ENCODE peak calls at places on chromosomes 2 and 18, in six cellular contexts. One of them, this sample, is unnamed.

GRCh38 chr2:39688181-39688580 is 22.5 kb downstream of the TMEM178A start:
- DNase-seq in neuronal stem cell: no peak
- DNase-seq in mesenchymal stem cell: no peak
- DNase-seq in H1: no peak
- DNase-seq in IMR-90: no peak
- DNase-seq in trophoblast cell: no peak
- DNase-seq in this sample: peak

GRCh38 chr2:61688369-61689334 is 150.5 kb upstream of the XPO1 start:
- DNase-seq in neuronal stem cell: no peak
- DNase-seq in H1: no peak
- DNase-seq in mesenchymal stem cell: no peak
- DNase-seq in trophoblast cell: no peak
- DNase-seq in IMR-90: no peak
- DNase-seq in this sample: no peak

GRCh38 chr18:31429623-31430022 is 17.9 kb upstream of the DSG3 start:
- DNase-seq in mesenchymal stem cell: no peak
- DNase-seq in H1: no peak
- DNase-seq in trophoblast cell: no peak
- DNase-seq in IMR-90: no peak
- DNase-seq in neuronal stem cell: no peak
- DNase-seq in this sample: peak

GRCh38 chr2:196337618-196337953 is 166.2 kb upstream of the STK17B start:
- DNase-seq in IMR-90: no peak
- DNase-seq in mesenchymal stem cell: no peak
- DNase-seq in neuronal stem cell: no peak
- DNase-seq in H1: no peak
- DNase-seq in trophoblast cell: no peak
- DNase-seq in this sample: peak

GRCh38 chr2:235940330-235940729 is 227.9 kb downstream of the GBX2 start:
- DNase-seq in trophoblast cell: peak
- DNase-seq in IMR-90: peak
- DNase-seq in neuronal stem cell: no peak
- DNase-seq in mesenchymal stem cell: peak
- DNase-seq in H1: no peak
- DNase-seq in this sample: peak

GRCh38 chr18:33839452-33840225 is 261.6 kb downstream of the ASXL3 start:
- DNase-seq in mesenchymal stem cell: peak
- DNase-seq in trophoblast cell: no peak
- DNase-seq in IMR-90: peak
- DNase-seq in H1: no peak
- DNase-seq in neuronal stem cell: peak
- DNase-seq in this sample: peak

GRCh38 chr2:159116922-159117321 is 148.5 kb downstream of the TANC1 start:
- DNase-seq in neuronal stem cell: no peak
- DNase-seq in IMR-90: no peak
- DNase-seq in H1: no peak
- DNase-seq in trophoblast cell: no peak
- DNase-seq in mesenchymal stem cell: no peak
- DNase-seq in this sample: no peak

GRCh38 chr2:7118606-7119503 is 201.6 kb downstream of the RNF144A start:
- DNase-seq in trophoblast cell: no peak
- DNase-seq in neuronal stem cell: peak
- DNase-seq in H1: no peak
- DNase-seq in IMR-90: peak
- DNase-seq in mesenchymal stem cell: peak
- DNase-seq in this sample: peak

GRCh38 chr18:35055726-35056125 is 14.5 kb downstream of the MAPRE2 start:
- DNase-seq in IMR-90: no peak
- DNase-seq in neuronal stem cell: no peak
- DNase-seq in H1: no peak
- DNase-seq in trophoblast cell: no peak
- DNase-seq in mesenchymal stem cell: no peak
- DNase-seq in this sample: no peak

GRCh38 chr18:74590606-74591005 is 7.1 kb upstream of the ZNF407 start:
- DNase-seq in mesenchymal stem cell: no peak
- DNase-seq in trophoblast cell: no peak
- DNase-seq in neuronal stem cell: no peak
- DNase-seq in H1: no peak
- DNase-seq in IMR-90: no peak
- DNase-seq in this sample: no peak

GRCh38 chr2:126786765-126787164 is 111.9 kb upstream of the TEX51 start:
- DNase-seq in neuronal stem cell: no peak
- DNase-seq in trophoblast cell: no peak
- DNase-seq in IMR-90: no peak
- DNase-seq in mesenchymal stem cell: no peak
- DNase-seq in H1: no peak
- DNase-seq in this sample: no peak

GRCh38 chr2:205610437-205610836 is 71.9 kb upstream of the NRP2 start:
- DNase-seq in H1: no peak
- DNase-seq in neuronal stem cell: no peak
- DNase-seq in IMR-90: peak
- DNase-seq in mesenchymal stem cell: no peak
- DNase-seq in trophoblast cell: no peak
- DNase-seq in this sample: no peak

GRCh38 chr2:145168091-145168490 is 648.2 kb upstream of the ZEB2 start:
- DNase-seq in trophoblast cell: no peak
- DNase-seq in neuronal stem cell: no peak
- DNase-seq in IMR-90: no peak
- DNase-seq in mesenchymal stem cell: no peak
- DNase-seq in H1: no peak
- DNase-seq in this sample: no peak

GRCh38 chr18:51621103-51621969 is 423.9 kb upstream of the MEX3C start:
- DNase-seq in H1: peak
- DNase-seq in mesenchymal stem cell: peak
- DNase-seq in trophoblast cell: no peak
- DNase-seq in IMR-90: no peak
- DNase-seq in neuronal stem cell: peak
- DNase-seq in this sample: peak

GRCh38 chr2:191635333-191636234 is 42.4 kb upstream of the NABP1 start:
- DNase-seq in neuronal stem cell: no peak
- DNase-seq in mesenchymal stem cell: peak
- DNase-seq in H1: no peak
- DNase-seq in IMR-90: peak
- DNase-seq in trophoblast cell: peak
- DNase-seq in this sample: peak

GRCh38 chr2:241636983-241637232 is at the start of gene THAP4:
- DNase-seq in IMR-90: no peak
- DNase-seq in mesenchymal stem cell: no peak
- DNase-seq in neuronal stem cell: no peak
- DNase-seq in H1: no peak
- DNase-seq in trophoblast cell: peak
- DNase-seq in this sample: no peak

GRCh38 chr18:323253-323622 is 55.4 kb upstream of the THOC1 start:
- DNase-seq in IMR-90: peak
- DNase-seq in trophoblast cell: peak
- DNase-seq in H1: no peak
- DNase-seq in neuronal stem cell: no peak
- DNase-seq in mesenchymal stem cell: peak
- DNase-seq in this sample: no peak

GRCh38 chr2:159612255-159612901 is 4.0 kb downstream of the BAZ2B start:
- DNase-seq in mesenchymal stem cell: peak
- DNase-seq in IMR-90: peak
- DNase-seq in H1: no peak
- DNase-seq in neuronal stem cell: peak
- DNase-seq in trophoblast cell: no peak
- DNase-seq in this sample: peak

GRCh38 chr2:64697286-64698023 is 43.7 kb upstream of the SERTAD2 start:
- DNase-seq in trophoblast cell: no peak
- DNase-seq in mesenchymal stem cell: peak
- DNase-seq in neuronal stem cell: no peak
- DNase-seq in IMR-90: peak
- DNase-seq in H1: no peak
- DNase-seq in this sample: no peak

GRCh38 chr2:231931481-231931915 is 5.3 kb upstream of the NPPC start:
- DNase-seq in IMR-90: no peak
- DNase-seq in trophoblast cell: no peak
- DNase-seq in H1: no peak
- DNase-seq in mesenchymal stem cell: no peak
- DNase-seq in neuronal stem cell: no peak
- DNase-seq in this sample: no peak

GRCh38 chr18:9860682-9861081 is 25.1 kb upstream of the TXNDC2 start:
- DNase-seq in neuronal stem cell: no peak
- DNase-seq in mesenchymal stem cell: no peak
- DNase-seq in H1: no peak
- DNase-seq in trophoblast cell: no peak
- DNase-seq in IMR-90: no peak
- DNase-seq in this sample: no peak

GRCh38 chr18:9862686-9863085 is 23.1 kb upstream of the TXNDC2 start:
- DNase-seq in mesenchymal stem cell: no peak
- DNase-seq in H1: no peak
- DNase-seq in neuronal stem cell: no peak
- DNase-seq in IMR-90: no peak
- DNase-seq in trophoblast cell: no peak
- DNase-seq in this sample: no peak

GRCh38 chr18:9861933-9862332 is 23.8 kb upstream of the TXNDC2 start:
- DNase-seq in trophoblast cell: no peak
- DNase-seq in neuronal stem cell: no peak
- DNase-seq in mesenchymal stem cell: no peak
- DNase-seq in H1: no peak
- DNase-seq in IMR-90: no peak
- DNase-seq in this sample: no peak

GRCh38 chr18:9859232-9859631 is 26.5 kb upstream of the TXNDC2 start:
- DNase-seq in H1: no peak
- DNase-seq in mesenchymal stem cell: no peak
- DNase-seq in trophoblast cell: no peak
- DNase-seq in IMR-90: no peak
- DNase-seq in neuronal stem cell: no peak
- DNase-seq in this sample: no peak

DNA sequence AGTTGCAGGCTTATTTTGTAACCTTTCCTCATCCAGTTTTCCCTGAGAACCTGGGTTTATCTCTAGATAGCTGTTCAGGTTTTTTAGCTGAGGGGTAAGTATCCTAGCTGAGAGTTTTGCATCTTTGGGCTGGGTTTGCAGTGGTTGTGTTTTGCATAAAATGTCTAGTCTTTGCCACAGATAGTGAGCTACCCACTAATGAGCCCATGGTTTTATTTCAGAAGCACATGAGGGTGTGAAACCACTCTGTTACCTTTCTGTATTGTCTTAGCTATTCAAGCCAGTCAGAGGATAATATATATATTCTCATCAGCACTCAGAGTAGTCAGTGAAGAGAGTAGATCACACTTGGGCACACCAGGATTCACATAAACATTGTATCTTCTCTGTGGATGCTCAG is 24.6 kb upstream of the TXNDC2 start:
- DNase-seq in IMR-90: no peak
- DNase-seq in trophoblast cell: no peak
- DNase-seq in H1: no peak
- DNase-seq in mesenchymal stem cell: no peak
- DNase-seq in neuronal stem cell: no peak
- DNase-seq in this sample: no peak
- H3K4me3 ChIP-seq in IMR-90: no peak
- H3K4me3 ChIP-seq in trophoblast cell: no peak
- H3K4me3 ChIP-seq in H1: no peak
- H3K4me3 ChIP-seq in mesenchymal stem cell: no peak
- H3K4me3 ChIP-seq in neuronal stem cell: no peak
- H3K4me3 ChIP-seq in this sample: no peak

GRCh38 chr2:177533253-177533652 is 140.7 kb downstream of the AGPS start:
- DNase-seq in trophoblast cell: no peak
- DNase-seq in mesenchymal stem cell: no peak
- DNase-seq in H1: no peak
- DNase-seq in IMR-90: no peak
- DNase-seq in neuronal stem cell: no peak
- DNase-seq in this sample: peak
- H2BK5ac ChIP-seq in trophoblast cell: no peak
- H2BK5ac ChIP-seq in mesenchymal stem cell: no peak
- H2BK5ac ChIP-seq in H1: no peak
- H2BK5ac ChIP-seq in IMR-90: no peak
- H2BK5ac ChIP-seq in neuronal stem cell: no peak
- H2BK5ac ChIP-seq in this sample: no peak

DNA sequence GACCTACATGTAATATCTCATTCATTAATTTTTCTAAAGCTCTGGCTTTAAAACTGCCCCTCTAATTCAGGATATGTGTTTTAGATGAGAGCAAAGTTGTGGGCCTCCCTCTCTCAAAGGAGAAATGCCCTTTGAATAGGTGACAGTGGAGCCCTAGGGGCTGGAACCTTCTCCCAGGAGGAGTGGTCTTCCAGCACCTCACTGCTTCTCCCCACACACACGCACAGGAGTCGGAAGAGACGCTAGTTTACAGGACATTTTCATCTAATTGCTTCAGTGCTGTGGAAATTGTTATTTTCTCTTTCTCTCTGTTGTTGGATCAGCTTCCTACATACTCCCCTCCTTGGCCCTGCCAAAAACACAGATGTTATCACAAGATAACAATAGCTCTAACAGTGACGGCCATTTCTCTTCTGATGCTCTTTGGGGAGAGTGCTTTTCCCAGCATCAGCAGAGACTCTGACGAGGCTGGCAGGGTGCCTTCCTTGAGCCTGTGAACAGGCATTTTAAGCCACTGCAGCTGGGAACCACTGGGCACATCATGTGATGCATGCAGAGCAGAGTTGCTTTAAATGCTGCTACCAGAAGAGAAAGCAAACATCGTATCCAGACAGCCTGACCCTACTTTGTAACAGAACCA is 209.4 kb upstream of the SP5 start:
- DNase-seq in mesenchymal stem cell: no peak
- DNase-seq in IMR-90: no peak
- DNase-seq in trophoblast cell: no peak
- DNase-seq in neuronal stem cell: no peak
- DNase-seq in H1: no peak
- DNase-seq in this sample: peak
- H3K4me3 ChIP-seq in mesenchymal stem cell: no peak
- H3K4me3 ChIP-seq in IMR-90: no peak
- H3K4me3 ChIP-seq in trophoblast cell: no peak
- H3K4me3 ChIP-seq in neuronal stem cell: no peak
- H3K4me3 ChIP-seq in H1: no peak
- H3K4me3 ChIP-seq in this sample: no peak

GRCh38 chr2:58237741-58238140 is 3.4 kb downstream of the FANCL start:
- DNase-seq in IMR-90: no peak
- DNase-seq in neuronal stem cell: no peak
- DNase-seq in mesenchymal stem cell: no peak
- DNase-seq in H1: no peak
- DNase-seq in trophoblast cell: no peak
- DNase-seq in this sample: peak

GRCh38 chr2:58240595-58240937 is 559 bp downstream of the FANCL start:
- DNase-seq in mesenchymal stem cell: no peak
- DNase-seq in H1: no peak
- DNase-seq in neuronal stem cell: no peak
- DNase-seq in trophoblast cell: no peak
- DNase-seq in IMR-90: no peak
- DNase-seq in this sample: no peak

GRCh38 chr2:58235988-58236387 is 5.1 kb downstream of the FANCL start:
- DNase-seq in H1: no peak
- DNase-seq in neuronal stem cell: no peak
- DNase-seq in IMR-90: no peak
- DNase-seq in mesenchymal stem cell: no peak
- DNase-seq in trophoblast cell: no peak
- DNase-seq in this sample: no peak

GRCh38 chr2:58239243-58239642 is 1.9 kb downstream of the FANCL start:
- DNase-seq in mesenchymal stem cell: no peak
- DNase-seq in trophoblast cell: no peak
- DNase-seq in neuronal stem cell: no peak
- DNase-seq in H1: no peak
- DNase-seq in IMR-90: no peak
- DNase-seq in this sample: no peak

GRCh38 chr2:58240938-58241755 is at the start of gene FANCL:
- DNase-seq in mesenchymal stem cell: peak
- DNase-seq in IMR-90: peak
- DNase-seq in trophoblast cell: peak
- DNase-seq in neuronal stem cell: peak
- DNase-seq in H1: peak
- DNase-seq in this sample: peak
- H2BK5ac ChIP-seq in mesenchymal stem cell: peak
- H2BK5ac ChIP-seq in IMR-90: peak
- H2BK5ac ChIP-seq in trophoblast cell: peak
- H2BK5ac ChIP-seq in neuronal stem cell: peak
- H2BK5ac ChIP-seq in H1: peak
- H2BK5ac ChIP-seq in this sample: peak